ENCODE peak calls at places on chromosomes 12 and 14, in seven cellular contexts. V, S, B, Q, A, J and E are unnamed samples.

GRCh38 chr14:39434401-39434800 is 2.2 kb upstream of the FBXO33 start:
- DNase-seq in V (no peak), S (no peak), B (no peak), Q (no peak), A (no peak), J (no peak), E (no peak)

GRCh38 chr12:51814311-51815088 is 34.0 kb downstream of the FIGNL2 start:
- DNase-seq in V (no peak), S (peak; percentile 79), B (peak; percentile 65), Q (peak; percentile 41), A (peak; percentile 56), J (peak; percentile 32), E (no peak)

GRCh38 chr12:95674088-95674595 is 116.4 kb downstream of the NTN4 start:
- DNase-seq in V (no peak), S (no peak), B (peak; percentile 46), Q (no peak), A (no peak), J (peak; percentile 94), E (no peak)

GRCh38 chr12:63706336-63706735 is 38.0 kb upstream of the DPY19L2 start:
- DNase-seq in V (no peak), S (no peak), B (no peak), Q (no peak), A (no peak), J (no peak), E (no peak)

GRCh38 chr12:106226884-106227640 is 20.8 kb downstream of the CKAP4 start:
- DNase-seq in V (no peak), S (no peak), B (peak; percentile 79), Q (no peak), A (peak; percentile 60), J (peak; percentile 65), E (no peak)

GRCh38 chr12:5588231-5588995 is 156.5 kb downstream of the NTF3 start:
- DNase-seq in V (no peak), S (no peak), B (no peak), Q (no peak), A (no peak), J (no peak), E (no peak)

GRCh38 chr12:18436163-18436562 is 174.8 kb downstream of the PIK3C2G start:
- DNase-seq in V (no peak), S (no peak), B (no peak), Q (no peak), A (no peak), J (no peak), E (no peak)

GRCh38 chr14:98959958-98960616 is 311.9 kb downstream of the BCL11B start:
- DNase-seq in V (no peak), S (no peak), B (no peak), Q (no peak), A (no peak), J (peak; percentile 76), E (peak; percentile 81)

GRCh38 chr12:123767613-123768012 is 5.5 kb downstream of the DNAH10 start:
- DNase-seq in V (no peak), S (no peak), B (no peak), Q (no peak), A (no peak), J (no peak), E (no peak)

GRCh38 chr12:49909328-49909727 is 5.6 kb upstream of the FAIM2 start:
- DNase-seq in V (no peak), S (no peak), B (no peak), Q (no peak), A (no peak), J (no peak), E (no peak)